ENCODE peak calls at places on chromosomes 4 and X, in nine cellular contexts. X, L, J, I, N, K, W, G and M are unnamed samples.

GRCh38 chrX:124293810-124294209 is 38.6 kb upstream of the TEX13D start:
- DNase-seq in X (no peak), L (no peak), J (no peak), I (no peak), N (no peak), K (no peak), W (no peak), G (no peak), M (no peak)

GRCh38 chr4:105588252-105588651 is 35.8 kb downstream of the ARHGEF38 start:
- DNase-seq in X (no peak), L (no peak), J (no peak), I (no peak), N (no peak), K (no peak), W (no peak), G (no peak), M (no peak)

GRCh38 chr4:184769285-184769825 is 35.5 kb upstream of the CENPU start:
- DNase-seq in X (no peak), L (no peak), J (no peak), I (no peak), N (no peak), K (no peak), W (no peak), G (no peak), M (no peak)

GRCh38 chr4:6855692-6856297 is 53.8 kb upstream of the TBC1D14 start:
- DNase-seq in X (no peak), L (no peak), J (no peak), I (no peak), N (no peak), K (no peak), W (no peak), G (no peak), M (peak; percentile 59)

GRCh38 chr4:8906991-8907595 is 35.5 kb upstream of the HMX1 start:
- DNase-seq in X (no peak), L (peak; percentile 33), J (peak; percentile 15), I (no peak), N (no peak), K (no peak), W (no peak), G (no peak), M (peak; percentile 78)

GRCh38 chr4:25487155-25487554 is 110.1 kb downstream of the ANAPC4 start:
- DNase-seq in X (no peak), L (no peak), J (no peak), I (no peak), N (no peak), K (no peak), W (no peak), G (no peak), M (no peak)

GRCh38 chr4:1331591-1332353 is 15.2 kb upstream of the UVSSA start:
- DNase-seq in X (no peak), L (peak; percentile 61), J (no peak), I (no peak), N (no peak), K (peak; percentile 5), W (peak; percentile 15), G (no peak), M (peak; percentile 83)

GRCh38 chr4:87053064-87053693 is 118.4 kb downstream of the AFF1 start:
- DNase-seq in X (no peak), L (no peak), J (no peak), I (no peak), N (no peak), K (no peak), W (no peak), G (no peak), M (peak; percentile 73)

GRCh38 chr4:25160714-25161598 is 707 bp upstream of the SEPSECS start:
- DNase-seq in X (no peak), L (no peak), J (no peak), I (no peak), N (no peak), K (no peak), W (no peak), G (no peak), M (no peak)

GRCh38 chr4:73434311-73434710 is 1.7 kb upstream of the AFP start:
- DNase-seq in X (no peak), L (no peak), J (no peak), I (no peak), N (no peak), K (no peak), W (no peak), G (peak; percentile 19), M (no peak)

GRCh38 chr4:151987606-151988005 is 226.8 kb upstream of the GATB start:
- DNase-seq in X (no peak), L (no peak), J (no peak), I (no peak), N (no peak), K (no peak), W (no peak), G (no peak), M (no peak)

GRCh38 chr4:186368291-186368690 is 102.3 kb downstream of the F11 start:
- DNase-seq in X (no peak), L (no peak), J (no peak), I (no peak), N (no peak), K (no peak), W (no peak), G (no peak), M (no peak)

GRCh38 chrX:40104649-40105015 is 6.9 kb upstream of the BCOR start:
- DNase-seq in X (no peak), L (no peak), J (no peak), I (no peak), N (no peak), K (no peak), W (no peak), G (peak; percentile 38), M (peak; percentile 96)

GRCh38 chrX:151153086-151153485 is 23.3 kb upstream of the GPR50 start:
- DNase-seq in X (peak; percentile 5), L (no peak), J (peak; percentile 73), I (no peak), N (no peak), K (peak; percentile 63), W (no peak), G (no peak), M (no peak)

GRCh38 chr4:71553605-71554004 is 214.8 kb downstream of the SLC4A4 start:
- DNase-seq in X (no peak), L (no peak), J (no peak), I (no peak), N (peak; percentile 22), K (no peak), W (no peak), G (no peak), M (peak; percentile 82)

GRCh38 chr4:178941975-178942374 is 1499.7 kb upstream of the AGA start:
- DNase-seq in X (no peak), L (no peak), J (no peak), I (no peak), N (no peak), K (peak; percentile 49), W (no peak), G (no peak), M (no peak)

GRCh38 chr4:108849611-108850406 is 87.0 kb upstream of the ETNPPL start:
- DNase-seq in X (no peak), L (no peak), J (no peak), I (no peak), N (peak; percentile 76), K (no peak), W (no peak), G (peak; percentile 98), M (peak; percentile 47)
- TF ChIP-seq CTCF in X (no peak), L (no peak), J (no peak), I (no peak), N (no peak), K (no peak), W (no peak), G (no peak), M (no peak)

GRCh38 chrX:154761977-154762528 is 611 bp upstream of the DKC1 start:
- DNase-seq in X (no peak), L (no peak), J (no peak), I (no peak), N (no peak), K (no peak), W (no peak), G (no peak), M (no peak)

GRCh38 chrX:154758696-154759095 is 4.0 kb upstream of the DKC1 start:
- DNase-seq in X (no peak), L (no peak), J (no peak), I (no peak), N (no peak), K (no peak), W (no peak), G (no peak), M (no peak)

DNA sequence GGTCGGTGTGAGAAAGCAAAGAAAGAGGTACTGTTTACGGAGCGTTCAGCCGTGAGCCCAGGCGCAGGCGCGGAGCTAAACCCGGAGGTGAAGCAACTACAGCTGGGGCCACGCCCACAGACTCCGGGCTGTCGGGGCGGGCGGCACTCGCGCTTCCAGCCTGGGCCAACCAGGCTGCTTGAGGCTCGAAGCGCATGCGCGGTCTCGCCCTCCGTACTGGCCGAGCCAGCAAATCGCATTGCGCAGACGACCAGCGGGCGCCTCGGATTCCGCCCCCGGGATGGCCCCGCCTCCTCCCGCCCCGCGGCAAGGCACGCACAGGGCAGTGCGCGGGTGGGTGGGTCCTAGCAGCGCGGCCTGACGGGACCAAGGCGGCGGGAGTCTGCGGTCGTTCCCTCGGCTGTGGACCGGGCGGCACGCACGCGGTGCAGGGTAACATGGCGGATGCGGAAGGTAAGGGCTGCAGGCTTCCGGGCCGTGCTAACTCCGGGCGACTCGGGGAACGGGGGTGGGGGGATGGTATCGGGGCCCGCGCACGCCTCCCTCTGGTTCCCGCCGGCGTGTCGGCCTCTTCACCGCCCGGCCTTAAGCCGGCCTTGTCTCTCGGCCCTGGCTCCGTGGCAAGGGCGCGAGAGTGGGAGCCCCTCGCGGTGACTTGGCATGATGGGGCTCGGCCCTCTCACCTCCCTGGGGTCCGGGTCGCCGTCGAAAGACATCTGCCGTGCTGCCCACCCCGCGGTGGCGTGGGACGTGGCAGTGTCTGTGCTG is at the start of gene DKC1:
- DNase-seq in X (peak; percentile 86), L (peak; percentile 93), J (peak; percentile 96), I (peak; percentile 92), N (peak; percentile 84), K (peak; percentile 94), W (peak; percentile 88), G (peak; percentile 96), M (peak; percentile 95)
- TF ChIP-seq CTCF in X (no peak), L (no peak), J (peak; percentile 21), I (no peak), N (no peak), K (no peak), W (no peak), G (no peak), M (no peak)

DNA sequence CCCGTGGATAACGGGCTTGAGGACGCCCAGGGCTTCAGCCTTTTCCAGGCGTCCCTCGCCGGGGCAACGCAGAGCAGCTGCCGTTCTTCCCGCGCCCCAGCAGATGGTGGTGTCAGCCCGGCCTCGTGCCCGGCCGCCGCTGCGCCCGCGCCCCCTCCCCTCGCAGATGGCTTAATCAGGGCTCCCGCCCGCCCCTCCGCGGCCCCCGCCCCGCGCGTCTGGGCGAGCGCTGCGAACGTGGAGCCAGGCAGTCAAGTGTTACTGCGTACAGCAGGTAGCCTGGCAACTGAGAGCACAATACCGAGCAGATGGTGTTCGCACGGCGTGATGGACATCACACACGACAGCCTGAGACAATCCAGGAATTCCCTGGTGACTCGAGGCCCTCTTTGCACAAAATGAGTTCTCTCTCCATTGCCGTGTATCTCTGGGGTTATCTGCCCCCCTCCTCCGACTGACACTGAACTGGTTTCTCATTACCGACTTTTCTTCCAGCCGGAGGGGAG is 69.3 kb downstream of the MGST2 start:
- DNase-seq in X (peak; percentile 95), L (peak; percentile 89), J (peak; percentile 87), I (peak; percentile 44), N (peak; percentile 41), K (peak; percentile 89), W (peak; percentile 88), G (peak; percentile 62), M (peak; percentile 96)
- TF ChIP-seq CTCF in X (peak; percentile 75), L (peak; percentile 55), J (peak; percentile 95), I (peak; percentile 22), N (peak; percentile 72), K (peak; percentile 50), W (peak; percentile 75), G (peak; percentile 74), M (peak; percentile 41)

GRCh38 chrX:68698955-68699354 is 51.5 kb downstream of the STARD8 start:
- DNase-seq in X (no peak), L (no peak), J (no peak), I (no peak), N (no peak), K (no peak), W (no peak), G (no peak), M (peak; percentile 35)
- TF ChIP-seq CTCF in X (no peak), L (no peak), J (no peak), I (no peak), N (no peak), K (no peak), W (no peak), G (no peak), M (no peak)